ENCODE peak calls at places on chromosomes 16 and 17, in nine cellular contexts. G is upper lobe of right lung, M is HFF-Myc, P is MCF 10A, L is PC-9, E is testis, A is lung, Q is breast epithelium, N is B cell. D is an unnamed sample.

GRCh38 chr17:7435676-7436555 is 681 bp downstream of the TMEM102 start:
- DNase-seq in G (peak), M (no peak), P (peak), L (peak), E (no peak), A (peak), Q (peak), N (peak), D (no peak)

GRCh38 chr16:66324785-66325184 is 41.7 kb upstream of the CDH5 start:
- DNase-seq in G (no peak), M (no peak), P (peak), L (no peak), E (no peak), A (no peak), Q (no peak), N (no peak), D (no peak)

GRCh38 chr16:81902025-81902424 is 109.2 kb downstream of the SDR42E1 start:
- DNase-seq in G (no peak), M (no peak), P (no peak), L (no peak), E (no peak), A (no peak), Q (no peak), N (no peak), D (no peak)

GRCh38 chr17:31604936-31605335 is 213.5 kb downstream of the RAB11FIP4 start:
- DNase-seq in G (no peak), M (no peak), P (no peak), L (no peak), E (no peak), A (no peak), Q (no peak), N (no peak), D (no peak)

GRCh38 chr16:11204513-11205047 is 51.4 kb downstream of the SOCS1 start:
- DNase-seq in G (no peak), M (no peak), P (no peak), L (no peak), E (no peak), A (no peak), Q (no peak), N (no peak), D (no peak)

GRCh38 chr17:77110006-77110374 is 30.8 kb upstream of the SEC14L1 start:
- DNase-seq in G (no peak), M (no peak), P (no peak), L (peak), E (no peak), A (no peak), Q (peak), N (peak), D (no peak)

GRCh38 chr16:868386-868755 is 67.8 kb upstream of the GNG13 start:
- DNase-seq in G (no peak), M (no peak), P (no peak), L (no peak), E (no peak), A (no peak), Q (no peak), N (no peak), D (no peak)

GRCh38 chr17:81590121-81590520 is 38.0 kb upstream of the FAAP100 start:
- DNase-seq in G (no peak), M (no peak), P (no peak), L (no peak), E (no peak), A (no peak), Q (no peak), N (no peak), D (no peak)

GRCh38 chr16:67241008-67241900 is 6.0 kb downstream of the FHOD1 start:
- DNase-seq in G (peak), M (peak), P (peak), L (peak), E (no peak), A (peak), Q (peak), N (no peak), D (peak)

GRCh38 chr17:28131592-28131991 is 89.1 kb downstream of the NLK start:
- DNase-seq in G (no peak), M (no peak), P (no peak), L (no peak), E (no peak), A (no peak), Q (no peak), N (no peak), D (no peak)

GRCh38 chr16:9447699-9448098 is 356.3 kb downstream of the HAPSTR1 start:
- DNase-seq in G (no peak), M (no peak), P (no peak), L (no peak), E (no peak), A (no peak), Q (no peak), N (no peak), D (no peak)

GRCh38 chr16:67935402-67936123 is 1.1 kb downstream of the PSMB10 start:
- DNase-seq in G (peak), M (peak), P (peak), L (peak), E (peak), A (peak), Q (peak), N (peak), D (peak)

GRCh38 chr16:66740533-66740932 is 10.9 kb downstream of the DYNC1LI2 start:
- DNase-seq in G (no peak), M (no peak), P (no peak), L (no peak), E (no peak), A (no peak), Q (no peak), N (no peak), D (no peak)

GRCh38 chr17:15488557-15488956 is 21.1 kb upstream of the CDRT4 start:
- DNase-seq in G (no peak), M (no peak), P (no peak), L (no peak), E (no peak), A (no peak), Q (no peak), N (no peak), D (no peak)

GRCh38 chr17:44356241-44356640 is 7.4 kb downstream of the FAM171A2 start:
- DNase-seq in G (no peak), M (no peak), P (no peak), L (no peak), E (no peak), A (no peak), Q (no peak), N (no peak), D (no peak)

GRCh38 chr17:3973498-3974137 is 9.4 kb upstream of the ATP2A3 start:
- DNase-seq in G (no peak), M (no peak), P (no peak), L (no peak), E (no peak), A (no peak), Q (no peak), N (no peak), D (no peak)

GRCh38 chr17:3972931-3973330 is 8.7 kb upstream of the ATP2A3 start:
- DNase-seq in G (no peak), M (no peak), P (no peak), L (no peak), E (no peak), A (no peak), Q (no peak), N (no peak), D (no peak)

GRCh38 chr17:3972281-3972731 is 8.1 kb upstream of the ATP2A3 start:
- DNase-seq in G (no peak), M (no peak), P (no peak), L (no peak), E (no peak), A (no peak), Q (no peak), N (peak), D (no peak)

GRCh38 chr17:3974980-3975379 is 10.7 kb upstream of the ATP2A3 start:
- DNase-seq in G (peak), M (no peak), P (no peak), L (no peak), E (no peak), A (no peak), Q (no peak), N (no peak), D (no peak)

GRCh38 chr17:3974138-3974687 is 10.0 kb upstream of the ATP2A3 start:
- DNase-seq in G (no peak), M (no peak), P (no peak), L (no peak), E (no peak), A (no peak), Q (no peak), N (no peak), D (no peak)
- TF ChIP-seq CTCF in G (no peak), M (no peak), P (no peak), L (no peak), E (no peak), A (no peak), Q (no peak), N (no peak), D (no peak)

DNA sequence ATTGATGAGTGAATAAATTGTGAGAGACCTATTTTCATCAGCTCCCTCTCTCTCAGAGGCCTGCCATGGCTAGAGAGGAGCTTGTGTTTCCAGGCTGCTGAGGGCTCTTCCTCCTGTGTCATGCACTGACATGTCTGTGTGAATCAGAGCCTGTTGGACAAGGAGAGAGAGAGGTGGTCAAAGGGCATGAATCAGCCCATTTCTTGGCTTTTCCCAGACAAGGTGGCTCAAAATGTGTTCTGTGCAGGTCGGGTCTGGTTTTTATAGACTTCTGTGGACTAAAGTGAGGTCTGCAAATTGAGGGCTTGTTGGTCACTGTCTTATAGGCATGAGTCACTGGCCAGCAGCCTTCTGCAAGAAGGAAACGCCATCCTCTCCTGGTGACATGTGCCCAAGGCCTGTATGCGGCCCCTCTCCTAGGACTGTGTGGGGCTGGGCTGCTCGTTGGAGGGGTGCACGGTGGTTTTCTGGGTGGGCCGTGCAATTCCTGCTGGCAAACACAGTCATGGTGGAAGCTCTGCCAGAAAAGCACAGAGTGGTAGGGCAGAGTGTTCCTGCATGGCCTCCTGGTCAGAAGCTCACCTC is 98.0 kb downstream of the FOXL1 start:
- DNase-seq in G (no peak), M (no peak), P (peak), L (no peak), E (no peak), A (no peak), Q (no peak), N (no peak), D (no peak)
- TF ChIP-seq CTCF in G (no peak), M (no peak), P (no peak), L (no peak), E (no peak), A (no peak), Q (no peak), N (no peak), D (no peak)

DNA sequence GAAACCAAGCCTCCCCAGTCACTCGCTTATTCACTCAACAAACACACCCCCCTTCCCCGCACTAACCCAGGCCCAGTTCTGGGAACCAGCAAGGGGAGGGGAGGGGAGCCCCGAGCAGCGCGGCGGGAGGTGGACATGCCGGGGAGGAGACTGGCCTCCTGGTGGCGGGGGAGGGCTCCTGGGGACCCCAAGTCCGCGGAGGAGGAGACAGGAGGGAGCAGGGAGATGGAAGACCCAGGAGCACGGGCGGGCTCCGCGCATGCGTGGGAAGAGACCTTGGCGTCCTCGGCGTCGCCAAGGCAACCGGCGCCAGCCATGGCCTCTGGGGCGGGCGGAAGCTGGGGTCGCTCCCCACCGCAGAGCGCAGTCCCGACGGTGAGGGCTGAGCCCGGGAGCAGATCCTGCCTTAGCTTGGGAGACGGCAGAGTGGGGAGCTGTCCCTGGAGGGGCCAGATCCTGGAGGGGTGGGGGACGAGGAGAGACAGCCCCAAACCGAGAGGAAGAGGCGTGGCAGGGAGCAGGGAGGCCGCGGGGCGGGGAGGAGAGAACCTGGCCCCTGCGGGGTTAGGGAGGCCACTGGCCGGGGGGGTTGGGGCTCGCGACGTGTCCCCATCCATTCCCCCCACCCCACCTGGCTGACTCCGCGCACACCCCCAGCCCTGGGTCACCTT is at the start of gene PRR29:
- DNase-seq in G (peak), M (no peak), P (no peak), L (no peak), E (peak), A (peak), Q (no peak), N (peak), D (no peak)
- TF ChIP-seq CTCF in G (no peak), M (no peak), P (no peak), L (no peak), E (no peak), A (no peak), Q (no peak), N (no peak), D (no peak)

DNA sequence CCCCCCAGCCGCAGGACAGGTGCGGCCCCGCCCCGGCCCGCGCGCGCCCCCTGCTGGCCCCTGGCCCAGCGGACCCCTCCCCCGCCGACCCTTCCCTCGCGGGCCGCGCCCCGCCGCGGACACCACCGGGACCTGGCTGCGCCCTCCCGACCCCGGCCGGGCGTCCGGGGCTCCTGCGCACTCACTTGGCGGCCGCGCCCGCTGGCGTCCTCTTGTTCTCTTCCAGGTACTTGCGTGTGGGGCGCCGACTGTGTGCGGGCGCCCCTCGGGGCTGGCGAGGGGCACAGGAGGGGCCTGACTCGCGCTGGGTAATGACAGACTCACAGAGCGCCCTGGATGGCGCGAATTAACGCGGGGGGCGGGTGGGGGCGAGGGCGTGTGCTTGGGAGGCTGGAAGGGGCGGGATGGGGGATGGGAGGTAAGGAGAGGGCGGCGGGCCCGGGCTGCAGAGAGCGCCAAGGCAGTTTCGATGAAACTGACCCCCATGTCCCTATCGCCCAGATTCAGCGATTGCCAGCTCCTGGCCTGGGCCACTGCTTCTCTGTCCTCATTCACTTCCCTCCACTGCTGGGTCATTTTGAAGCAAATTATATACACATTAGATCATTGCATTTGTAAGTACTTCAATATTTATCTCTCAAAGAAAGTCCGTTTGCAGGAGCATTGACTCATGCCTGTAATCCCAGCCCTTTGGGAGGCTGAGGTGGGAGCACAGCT is 445 bp upstream of the DBNDD1 start:
- DNase-seq in G (peak), M (no peak), P (peak), L (peak), E (peak), A (no peak), Q (no peak), N (peak), D (no peak)
- TF ChIP-seq CTCF in G (peak), M (no peak), P (peak), L (peak), E (peak), A (no peak), Q (no peak), N (no peak), D (no peak)

DNA sequence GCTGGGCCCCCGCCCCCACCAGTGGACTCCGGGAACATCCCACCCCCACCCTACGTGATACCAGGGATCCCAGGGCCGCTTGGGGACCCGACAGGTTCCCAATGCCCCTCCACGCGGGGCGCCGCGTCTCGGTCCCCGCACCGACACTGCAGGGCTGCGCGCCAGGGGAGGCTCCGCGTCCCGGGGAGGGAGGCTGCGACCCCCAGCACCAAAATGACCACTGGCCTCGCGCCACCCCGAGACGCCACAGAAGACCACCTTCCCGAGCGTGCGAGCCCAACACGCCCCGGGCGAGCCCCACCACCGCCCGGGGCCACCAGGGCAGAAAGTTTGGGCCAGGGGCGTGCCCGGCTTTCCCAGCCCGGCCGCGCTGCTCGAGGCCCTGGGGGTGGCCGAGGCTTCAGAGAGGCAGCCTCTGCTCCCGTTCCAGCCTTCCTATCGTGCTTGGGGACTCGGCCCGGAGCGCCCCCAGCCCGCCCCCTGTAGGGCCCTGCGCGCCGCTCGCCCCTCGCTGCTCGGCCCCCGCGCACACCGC is 1.2 kb downstream of the RBFOX3 start:
- DNase-seq in G (no peak), M (no peak), P (no peak), L (no peak), E (no peak), A (no peak), Q (no peak), N (no peak), D (no peak)
- TF ChIP-seq CTCF in G (no peak), M (no peak), P (no peak), L (no peak), E (no peak), A (no peak), Q (no peak), N (no peak), D (no peak)

DNA sequence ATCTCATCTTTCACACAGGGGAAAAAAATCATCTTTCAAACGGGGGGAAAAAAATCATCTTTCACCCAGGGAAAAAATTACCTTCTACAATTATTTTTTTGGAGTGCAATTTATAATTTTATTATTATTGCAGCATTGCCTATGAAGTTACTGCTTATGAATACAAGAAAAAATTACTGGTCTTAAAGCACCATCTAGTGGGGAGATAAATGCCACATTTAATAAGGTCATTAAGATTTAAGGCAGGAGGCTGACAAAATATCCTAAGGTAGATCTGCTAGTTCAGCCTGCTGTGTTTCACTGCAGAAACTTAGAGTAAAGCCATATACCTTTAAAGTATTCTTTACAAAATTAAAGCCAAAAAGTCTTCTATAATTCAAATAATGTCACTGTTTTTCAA is 13.7 kb downstream of the SHCBP1 start:
- DNase-seq in G (no peak), M (no peak), P (peak), L (peak), E (no peak), A (no peak), Q (no peak), N (peak), D (peak)
- TF ChIP-seq CTCF in G (peak), M (peak), P (peak), L (peak), E (no peak), A (peak), Q (peak), N (peak), D (peak)

GRCh38 chr16:25395528-25395927 is 137.9 kb upstream of the ZKSCAN2 start:
- DNase-seq in G (no peak), M (no peak), P (no peak), L (no peak), E (no peak), A (no peak), Q (no peak), N (no peak), D (no peak)
- TF ChIP-seq CTCF in G (no peak), M (no peak), P (no peak), L (no peak), E (no peak), A (no peak), Q (no peak), N (no peak), D (no peak)

DNA sequence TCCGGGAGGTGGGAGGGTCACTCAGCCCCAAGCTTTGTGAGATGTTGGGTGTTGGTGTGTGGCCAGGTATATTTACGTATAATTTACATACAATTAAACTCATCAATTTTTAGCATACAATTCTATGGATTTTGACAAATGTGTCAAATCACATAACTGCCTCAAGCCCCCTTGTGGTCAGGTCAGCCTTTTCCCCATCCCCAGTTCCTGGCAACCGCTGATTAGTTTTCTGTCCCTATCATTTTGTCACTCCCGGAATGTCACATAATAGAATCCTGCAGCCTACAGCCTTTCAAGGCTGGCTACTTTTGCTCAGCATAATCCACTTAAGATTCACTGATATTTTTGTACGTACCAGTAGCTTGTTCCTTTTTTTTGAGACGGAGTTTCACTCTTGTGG is 19.4 kb upstream of the RAI1 start:
- DNase-seq in G (no peak), M (no peak), P (no peak), L (no peak), E (no peak), A (no peak), Q (no peak), N (no peak), D (no peak)
- TF ChIP-seq CTCF in G (no peak), M (peak), P (no peak), L (no peak), E (no peak), A (no peak), Q (no peak), N (no peak), D (no peak)

DNA sequence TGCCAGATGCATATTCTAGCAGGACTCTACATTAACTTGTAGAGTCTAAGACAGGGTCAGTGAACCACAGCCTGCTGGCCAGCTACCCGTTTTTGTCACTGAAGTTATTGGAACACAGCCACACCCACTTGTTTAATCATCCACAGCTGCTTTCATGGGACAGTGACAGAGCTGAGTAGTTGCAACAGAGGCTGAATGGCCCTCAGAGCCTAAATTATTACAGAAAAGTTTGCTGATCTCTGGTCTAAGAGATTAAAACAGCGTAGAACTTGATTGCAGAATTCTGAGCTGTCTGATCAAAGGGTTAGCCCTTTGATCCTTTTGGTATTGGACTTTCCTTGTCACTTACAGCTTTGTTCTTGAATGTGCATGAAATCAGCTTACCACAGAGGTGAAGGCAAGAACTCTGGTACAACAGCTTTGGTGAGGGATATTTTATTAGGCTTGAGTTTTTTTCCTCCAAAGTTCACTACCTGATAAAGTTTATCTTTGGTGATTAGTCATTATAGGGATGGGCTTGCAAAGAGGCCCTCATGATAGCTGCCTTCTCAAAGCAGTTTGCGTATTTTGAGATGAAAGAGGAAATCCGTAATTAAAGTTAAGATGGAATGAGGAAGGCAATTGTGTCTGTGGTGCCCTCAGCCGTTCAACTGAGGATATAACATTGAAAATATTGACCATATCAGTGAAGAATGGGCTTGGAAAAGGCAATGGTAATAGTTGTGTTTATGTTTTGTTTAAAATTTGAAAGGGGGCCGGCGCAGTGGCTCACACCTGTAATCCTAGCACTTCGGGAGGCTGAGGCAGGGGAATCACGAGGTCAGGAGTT is 23.7 kb downstream of the ALDH3A2 start:
- DNase-seq in G (no peak), M (no peak), P (no peak), L (no peak), E (no peak), A (peak), Q (no peak), N (no peak), D (no peak)
- TF ChIP-seq CTCF in G (no peak), M (no peak), P (no peak), L (no peak), E (no peak), A (no peak), Q (no peak), N (no peak), D (peak)